ENCODE peak calls at places on chromosome 5, in ten cellular contexts. One of them, this sample, is unnamed.

GRCh38 chr5:73812962-73813588 is 187.1 kb downstream of the ARHGEF28 start:
- DNase-seq in HFFc6: no peak
- DNase-seq in PC-3: no peak
- DNase-seq in fibroblast of lung: no peak
- DNase-seq in right cardiac atrium: no peak
- DNase-seq in fibroblast of the aortic adventitia: no peak
- DNase-seq in stimulated activated CD8-positive, alpha-beta memory T cell treated with anti-CD3 and anti-CD28 coated beads, Interleukin-7, amount 100 ng/mL, for 1 hour: no peak
- DNase-seq in NCI-H446 treated with DMSO at 0.1 percent for 48 hours: no peak
- DNase-seq in stimulated activated naive CD4-positive, alpha-beta T cell: no peak
- DNase-seq in left cardiac atrium: no peak
- DNase-seq in this sample: no peak

GRCh38 chr5:4879693-4880303 is 260.3 kb upstream of the ADAMTS16 start:
- DNase-seq in right cardiac atrium: peak
- DNase-seq in NCI-H446 treated with DMSO at 0.1 percent for 48 hours: peak
- DNase-seq in PC-3: peak
- DNase-seq in stimulated activated CD8-positive, alpha-beta memory T cell treated with anti-CD3 and anti-CD28 coated beads, Interleukin-7, amount 100 ng/mL, for 1 hour: no peak
- DNase-seq in left cardiac atrium: peak
- DNase-seq in fibroblast of the aortic adventitia: peak
- DNase-seq in fibroblast of lung: peak
- DNase-seq in HFFc6: peak
- DNase-seq in stimulated activated naive CD4-positive, alpha-beta T cell: no peak
- DNase-seq in this sample: no peak

GRCh38 chr5:169450464-169450863 is 133.1 kb upstream of the SPDL1 start:
- DNase-seq in right cardiac atrium: no peak
- DNase-seq in stimulated activated CD8-positive, alpha-beta memory T cell treated with anti-CD3 and anti-CD28 coated beads, Interleukin-7, amount 100 ng/mL, for 1 hour: no peak
- DNase-seq in stimulated activated naive CD4-positive, alpha-beta T cell: no peak
- DNase-seq in fibroblast of lung: peak
- DNase-seq in fibroblast of the aortic adventitia: peak
- DNase-seq in HFFc6: no peak
- DNase-seq in left cardiac atrium: no peak
- DNase-seq in PC-3: no peak
- DNase-seq in NCI-H446 treated with DMSO at 0.1 percent for 48 hours: no peak
- DNase-seq in this sample: no peak

GRCh38 chr5:27511061-27511460 is 472.7 kb upstream of the CDH9 start:
- DNase-seq in left cardiac atrium: no peak
- DNase-seq in fibroblast of the aortic adventitia: no peak
- DNase-seq in HFFc6: no peak
- DNase-seq in stimulated activated CD8-positive, alpha-beta memory T cell treated with anti-CD3 and anti-CD28 coated beads, Interleukin-7, amount 100 ng/mL, for 1 hour: no peak
- DNase-seq in PC-3: no peak
- DNase-seq in right cardiac atrium: no peak
- DNase-seq in fibroblast of lung: no peak
- DNase-seq in stimulated activated naive CD4-positive, alpha-beta T cell: no peak
- DNase-seq in NCI-H446 treated with DMSO at 0.1 percent for 48 hours: no peak
- DNase-seq in this sample: no peak

GRCh38 chr5:116340799-116341198 is 233.8 kb downstream of the SEMA6A start:
- DNase-seq in stimulated activated CD8-positive, alpha-beta memory T cell treated with anti-CD3 and anti-CD28 coated beads, Interleukin-7, amount 100 ng/mL, for 1 hour: no peak
- DNase-seq in stimulated activated naive CD4-positive, alpha-beta T cell: no peak
- DNase-seq in HFFc6: no peak
- DNase-seq in left cardiac atrium: no peak
- DNase-seq in right cardiac atrium: no peak
- DNase-seq in NCI-H446 treated with DMSO at 0.1 percent for 48 hours: no peak
- DNase-seq in fibroblast of the aortic adventitia: no peak
- DNase-seq in fibroblast of lung: no peak
- DNase-seq in PC-3: no peak
- DNase-seq in this sample: no peak

GRCh38 chr5:88438006-88438405 is 169.4 kb upstream of the TMEM161B start:
- DNase-seq in NCI-H446 treated with DMSO at 0.1 percent for 48 hours: no peak
- DNase-seq in PC-3: peak
- DNase-seq in HFFc6: no peak
- DNase-seq in right cardiac atrium: no peak
- DNase-seq in stimulated activated naive CD4-positive, alpha-beta T cell: no peak
- DNase-seq in left cardiac atrium: no peak
- DNase-seq in fibroblast of lung: no peak
- DNase-seq in stimulated activated CD8-positive, alpha-beta memory T cell treated with anti-CD3 and anti-CD28 coated beads, Interleukin-7, amount 100 ng/mL, for 1 hour: no peak
- DNase-seq in fibroblast of the aortic adventitia: peak
- DNase-seq in this sample: no peak

GRCh38 chr5:119071573-119071874 is 637 bp downstream of the DMXL1 start:
- DNase-seq in fibroblast of the aortic adventitia: no peak
- DNase-seq in NCI-H446 treated with DMSO at 0.1 percent for 48 hours: no peak
- DNase-seq in fibroblast of lung: peak
- DNase-seq in right cardiac atrium: no peak
- DNase-seq in left cardiac atrium: no peak
- DNase-seq in stimulated activated CD8-positive, alpha-beta memory T cell treated with anti-CD3 and anti-CD28 coated beads, Interleukin-7, amount 100 ng/mL, for 1 hour: no peak
- DNase-seq in PC-3: no peak
- DNase-seq in HFFc6: no peak
- DNase-seq in stimulated activated naive CD4-positive, alpha-beta T cell: no peak
- DNase-seq in this sample: no peak

GRCh38 chr5:132425009-132425937 is 55.8 kb downstream of the SLC22A5 start:
- DNase-seq in NCI-H446 treated with DMSO at 0.1 percent for 48 hours: no peak
- DNase-seq in fibroblast of lung: peak
- DNase-seq in right cardiac atrium: no peak
- DNase-seq in fibroblast of the aortic adventitia: peak
- DNase-seq in stimulated activated naive CD4-positive, alpha-beta T cell: peak
- DNase-seq in left cardiac atrium: no peak
- DNase-seq in HFFc6: peak
- DNase-seq in PC-3: peak
- DNase-seq in stimulated activated CD8-positive, alpha-beta memory T cell treated with anti-CD3 and anti-CD28 coated beads, Interleukin-7, amount 100 ng/mL, for 1 hour: no peak
- DNase-seq in this sample: no peak

GRCh38 chr5:173789031-173789920 is 98.9 kb upstream of the CPEB4 start:
- DNase-seq in stimulated activated CD8-positive, alpha-beta memory T cell treated with anti-CD3 and anti-CD28 coated beads, Interleukin-7, amount 100 ng/mL, for 1 hour: no peak
- DNase-seq in stimulated activated naive CD4-positive, alpha-beta T cell: no peak
- DNase-seq in fibroblast of lung: peak
- DNase-seq in right cardiac atrium: no peak
- DNase-seq in NCI-H446 treated with DMSO at 0.1 percent for 48 hours: no peak
- DNase-seq in PC-3: peak
- DNase-seq in fibroblast of the aortic adventitia: peak
- DNase-seq in left cardiac atrium: no peak
- DNase-seq in HFFc6: peak
- DNase-seq in this sample: no peak

GRCh38 chr5:119322948-119323629 is 32.7 kb upstream of the TNFAIP8 start:
- DNase-seq in left cardiac atrium: no peak
- DNase-seq in right cardiac atrium: no peak
- DNase-seq in stimulated activated naive CD4-positive, alpha-beta T cell: no peak
- DNase-seq in PC-3: no peak
- DNase-seq in fibroblast of lung: peak
- DNase-seq in stimulated activated CD8-positive, alpha-beta memory T cell treated with anti-CD3 and anti-CD28 coated beads, Interleukin-7, amount 100 ng/mL, for 1 hour: no peak
- DNase-seq in fibroblast of the aortic adventitia: peak
- DNase-seq in HFFc6: no peak
- DNase-seq in NCI-H446 treated with DMSO at 0.1 percent for 48 hours: no peak
- DNase-seq in this sample: no peak

GRCh38 chr5:84599964-84600363 is 215.3 kb upstream of the EDIL3 start:
- DNase-seq in PC-3: no peak
- DNase-seq in right cardiac atrium: no peak
- DNase-seq in stimulated activated CD8-positive, alpha-beta memory T cell treated with anti-CD3 and anti-CD28 coated beads, Interleukin-7, amount 100 ng/mL, for 1 hour: no peak
- DNase-seq in fibroblast of the aortic adventitia: no peak
- DNase-seq in fibroblast of lung: no peak
- DNase-seq in left cardiac atrium: no peak
- DNase-seq in HFFc6: no peak
- DNase-seq in stimulated activated naive CD4-positive, alpha-beta T cell: no peak
- DNase-seq in NCI-H446 treated with DMSO at 0.1 percent for 48 hours: no peak
- DNase-seq in this sample: no peak

GRCh38 chr5:77379558-77380061 is 112.5 kb downstream of the WDR41 start:
- DNase-seq in right cardiac atrium: no peak
- DNase-seq in left cardiac atrium: no peak
- DNase-seq in fibroblast of the aortic adventitia: no peak
- DNase-seq in NCI-H446 treated with DMSO at 0.1 percent for 48 hours: no peak
- DNase-seq in PC-3: no peak
- DNase-seq in fibroblast of lung: no peak
- DNase-seq in stimulated activated CD8-positive, alpha-beta memory T cell treated with anti-CD3 and anti-CD28 coated beads, Interleukin-7, amount 100 ng/mL, for 1 hour: no peak
- DNase-seq in HFFc6: no peak
- DNase-seq in stimulated activated naive CD4-positive, alpha-beta T cell: no peak
- DNase-seq in this sample: peak

GRCh38 chr5:135193213-135194125 is 159.4 kb upstream of the PITX1 start:
- DNase-seq in fibroblast of lung: peak
- DNase-seq in HFFc6: peak
- DNase-seq in right cardiac atrium: no peak
- DNase-seq in fibroblast of the aortic adventitia: peak
- DNase-seq in NCI-H446 treated with DMSO at 0.1 percent for 48 hours: no peak
- DNase-seq in PC-3: peak
- DNase-seq in left cardiac atrium: no peak
- DNase-seq in stimulated activated CD8-positive, alpha-beta memory T cell treated with anti-CD3 and anti-CD28 coated beads, Interleukin-7, amount 100 ng/mL, for 1 hour: no peak
- DNase-seq in stimulated activated naive CD4-positive, alpha-beta T cell: no peak
- DNase-seq in this sample: no peak

GRCh38 chr5:150272531-150272930 is 17.0 kb downstream of the CAMK2A start:
- DNase-seq in NCI-H446 treated with DMSO at 0.1 percent for 48 hours: peak
- DNase-seq in HFFc6: peak
- DNase-seq in PC-3: peak
- DNase-seq in stimulated activated CD8-positive, alpha-beta memory T cell treated with anti-CD3 and anti-CD28 coated beads, Interleukin-7, amount 100 ng/mL, for 1 hour: no peak
- DNase-seq in right cardiac atrium: no peak
- DNase-seq in stimulated activated naive CD4-positive, alpha-beta T cell: no peak
- DNase-seq in fibroblast of lung: peak
- DNase-seq in fibroblast of the aortic adventitia: peak
- DNase-seq in left cardiac atrium: no peak
- DNase-seq in this sample: no peak

GRCh38 chr5:175693746-175694145 is 35.9 kb downstream of the HRH2 start:
- DNase-seq in HFFc6: no peak
- DNase-seq in stimulated activated CD8-positive, alpha-beta memory T cell treated with anti-CD3 and anti-CD28 coated beads, Interleukin-7, amount 100 ng/mL, for 1 hour: no peak
- DNase-seq in NCI-H446 treated with DMSO at 0.1 percent for 48 hours: no peak
- DNase-seq in stimulated activated naive CD4-positive, alpha-beta T cell: no peak
- DNase-seq in fibroblast of the aortic adventitia: no peak
- DNase-seq in right cardiac atrium: peak
- DNase-seq in PC-3: no peak
- DNase-seq in left cardiac atrium: no peak
- DNase-seq in fibroblast of lung: no peak
- DNase-seq in this sample: no peak

GRCh38 chr5:149210229-149210628 is 61.4 kb upstream of the AFAP1L1 start:
- DNase-seq in stimulated activated naive CD4-positive, alpha-beta T cell: no peak
- DNase-seq in PC-3: no peak
- DNase-seq in stimulated activated CD8-positive, alpha-beta memory T cell treated with anti-CD3 and anti-CD28 coated beads, Interleukin-7, amount 100 ng/mL, for 1 hour: no peak
- DNase-seq in NCI-H446 treated with DMSO at 0.1 percent for 48 hours: no peak
- DNase-seq in fibroblast of the aortic adventitia: peak
- DNase-seq in right cardiac atrium: no peak
- DNase-seq in fibroblast of lung: peak
- DNase-seq in HFFc6: peak
- DNase-seq in left cardiac atrium: no peak
- DNase-seq in this sample: no peak

GRCh38 chr5:129400395-129400983 is 59.6 kb upstream of the ADAMTS19 start:
- DNase-seq in HFFc6: no peak
- DNase-seq in fibroblast of the aortic adventitia: peak
- DNase-seq in stimulated activated naive CD4-positive, alpha-beta T cell: no peak
- DNase-seq in NCI-H446 treated with DMSO at 0.1 percent for 48 hours: peak
- DNase-seq in right cardiac atrium: no peak
- DNase-seq in PC-3: peak
- DNase-seq in stimulated activated CD8-positive, alpha-beta memory T cell treated with anti-CD3 and anti-CD28 coated beads, Interleukin-7, amount 100 ng/mL, for 1 hour: no peak
- DNase-seq in fibroblast of lung: peak
- DNase-seq in left cardiac atrium: no peak
- DNase-seq in this sample: no peak

GRCh38 chr5:37005946-37006540 is 129.5 kb downstream of the NIPBL start:
- DNase-seq in fibroblast of the aortic adventitia: peak
- DNase-seq in PC-3: peak
- DNase-seq in left cardiac atrium: no peak
- DNase-seq in HFFc6: peak
- DNase-seq in stimulated activated CD8-positive, alpha-beta memory T cell treated with anti-CD3 and anti-CD28 coated beads, Interleukin-7, amount 100 ng/mL, for 1 hour: no peak
- DNase-seq in stimulated activated naive CD4-positive, alpha-beta T cell: no peak
- DNase-seq in NCI-H446 treated with DMSO at 0.1 percent for 48 hours: peak
- DNase-seq in right cardiac atrium: no peak
- DNase-seq in fibroblast of lung: peak
- DNase-seq in this sample: no peak

GRCh38 chr5:141757402-141757801 is 75.4 kb upstream of the ARAP3 start:
- DNase-seq in stimulated activated naive CD4-positive, alpha-beta T cell: no peak
- DNase-seq in fibroblast of lung: peak
- DNase-seq in right cardiac atrium: no peak
- DNase-seq in HFFc6: peak
- DNase-seq in stimulated activated CD8-positive, alpha-beta memory T cell treated with anti-CD3 and anti-CD28 coated beads, Interleukin-7, amount 100 ng/mL, for 1 hour: no peak
- DNase-seq in fibroblast of the aortic adventitia: peak
- DNase-seq in PC-3: peak
- DNase-seq in NCI-H446 treated with DMSO at 0.1 percent for 48 hours: no peak
- DNase-seq in left cardiac atrium: no peak
- DNase-seq in this sample: no peak

GRCh38 chr5:118224546-118224945 is 763.8 kb downstream of the DTWD2 start:
- DNase-seq in right cardiac atrium: no peak
- DNase-seq in fibroblast of the aortic adventitia: no peak
- DNase-seq in stimulated activated naive CD4-positive, alpha-beta T cell: no peak
- DNase-seq in fibroblast of lung: peak
- DNase-seq in NCI-H446 treated with DMSO at 0.1 percent for 48 hours: no peak
- DNase-seq in stimulated activated CD8-positive, alpha-beta memory T cell treated with anti-CD3 and anti-CD28 coated beads, Interleukin-7, amount 100 ng/mL, for 1 hour: no peak
- DNase-seq in left cardiac atrium: no peak
- DNase-seq in PC-3: no peak
- DNase-seq in HFFc6: no peak
- DNase-seq in this sample: no peak

GRCh38 chr5:135688385-135688784 is 109.6 kb upstream of the CXCL14 start:
- DNase-seq in fibroblast of lung: no peak
- DNase-seq in stimulated activated naive CD4-positive, alpha-beta T cell: no peak
- DNase-seq in right cardiac atrium: no peak
- DNase-seq in HFFc6: no peak
- DNase-seq in stimulated activated CD8-positive, alpha-beta memory T cell treated with anti-CD3 and anti-CD28 coated beads, Interleukin-7, amount 100 ng/mL, for 1 hour: no peak
- DNase-seq in fibroblast of the aortic adventitia: no peak
- DNase-seq in NCI-H446 treated with DMSO at 0.1 percent for 48 hours: no peak
- DNase-seq in left cardiac atrium: no peak
- DNase-seq in PC-3: no peak
- DNase-seq in this sample: no peak

GRCh38 chr5:152271420-152271819 is 133.7 kb downstream of the NMUR2 start:
- DNase-seq in right cardiac atrium: peak
- DNase-seq in PC-3: peak
- DNase-seq in fibroblast of the aortic adventitia: no peak
- DNase-seq in fibroblast of lung: no peak
- DNase-seq in HFFc6: no peak
- DNase-seq in stimulated activated naive CD4-positive, alpha-beta T cell: no peak
- DNase-seq in NCI-H446 treated with DMSO at 0.1 percent for 48 hours: no peak
- DNase-seq in left cardiac atrium: no peak
- DNase-seq in stimulated activated CD8-positive, alpha-beta memory T cell treated with anti-CD3 and anti-CD28 coated beads, Interleukin-7, amount 100 ng/mL, for 1 hour: no peak
- DNase-seq in this sample: no peak

This sample was measured in activated CD8-positive, alpha-beta memory T cell treated with anti-CD3 and anti-CD28 coated beads for 48 hours.